ENCODE peak calls at places on chromosomes 1 and 21, in ten cellular contexts. O, I, W, Y, C, P, B, U, G and K are unnamed samples.

GRCh38 chr1:2921970-2922686 is 99.1 kb upstream of the ACTRT2 start:
- DNase-seq in C (no peak), U (peak; percentile 4), W (peak; percentile 76), P (no peak), I (no peak), G (peak; percentile 38), O (no peak), B (no peak), Y (no peak), K (no peak)

GRCh38 chr1:42385283-42385682 is 4.7 kb downstream of the RIMKLA start:
- DNase-seq in G (no peak), O (peak; percentile 2), Y (no peak), W (no peak), B (no peak), C (no peak), U (no peak), P (no peak), I (peak; percentile 70), K (no peak)

GRCh38 chr1:10910490-10911273 is 101.8 kb upstream of the TARDBP start:
- DNase-seq in U (no peak), P (no peak), W (no peak), I (peak; percentile 54), Y (no peak), O (no peak), C (no peak), G (no peak), B (no peak), K (no peak)

GRCh38 chr1:180945551-180945950 is 32.9 kb downstream of the KIAA1614 start:
- DNase-seq in I (peak; percentile 81), U (no peak), B (no peak), W (no peak), G (no peak), O (no peak), C (no peak), P (no peak), Y (no peak), K (no peak)

GRCh38 chr1:97392701-97393100 is 528.1 kb downstream of the DPYD start:
- DNase-seq in Y (no peak), G (no peak), W (no peak), C (no peak), O (no peak), I (no peak), B (no peak), U (no peak), P (no peak), K (no peak)

GRCh38 chr1:38852780-38853179 is 6.8 kb downstream of the RRAGC start:
- DNase-seq in C (no peak), O (no peak), P (no peak), B (no peak), W (no peak), Y (no peak), I (no peak), U (no peak), G (no peak), K (no peak)

GRCh38 chr1:23624440-23624839 is 65.1 kb upstream of the ID3 start:
- DNase-seq in U (no peak), G (no peak), I (no peak), C (no peak), P (no peak), O (no peak), W (no peak), Y (no peak), B (no peak), K (no peak)

GRCh38 chr21:43361127-43361492 is 65.8 kb downstream of the SIK1 start:
- DNase-seq in W (no peak), O (peak; percentile 44), B (no peak), C (no peak), Y (peak; percentile 74), P (no peak), U (no peak), G (no peak), I (no peak), K (peak; percentile 67)

GRCh38 chr1:4803335-4803734 is 148.9 kb downstream of the AJAP1 start:
- DNase-seq in P (no peak), B (no peak), W (no peak), Y (no peak), I (no peak), O (no peak), C (no peak), G (no peak), U (no peak), K (no peak)

GRCh38 chr1:107491582-107491981 is 350.7 kb downstream of the NTNG1 start:
- DNase-seq in Y (no peak), O (no peak), G (no peak), P (no peak), I (no peak), W (no peak), B (no peak), U (no peak), C (no peak), K (no peak)

DNA sequence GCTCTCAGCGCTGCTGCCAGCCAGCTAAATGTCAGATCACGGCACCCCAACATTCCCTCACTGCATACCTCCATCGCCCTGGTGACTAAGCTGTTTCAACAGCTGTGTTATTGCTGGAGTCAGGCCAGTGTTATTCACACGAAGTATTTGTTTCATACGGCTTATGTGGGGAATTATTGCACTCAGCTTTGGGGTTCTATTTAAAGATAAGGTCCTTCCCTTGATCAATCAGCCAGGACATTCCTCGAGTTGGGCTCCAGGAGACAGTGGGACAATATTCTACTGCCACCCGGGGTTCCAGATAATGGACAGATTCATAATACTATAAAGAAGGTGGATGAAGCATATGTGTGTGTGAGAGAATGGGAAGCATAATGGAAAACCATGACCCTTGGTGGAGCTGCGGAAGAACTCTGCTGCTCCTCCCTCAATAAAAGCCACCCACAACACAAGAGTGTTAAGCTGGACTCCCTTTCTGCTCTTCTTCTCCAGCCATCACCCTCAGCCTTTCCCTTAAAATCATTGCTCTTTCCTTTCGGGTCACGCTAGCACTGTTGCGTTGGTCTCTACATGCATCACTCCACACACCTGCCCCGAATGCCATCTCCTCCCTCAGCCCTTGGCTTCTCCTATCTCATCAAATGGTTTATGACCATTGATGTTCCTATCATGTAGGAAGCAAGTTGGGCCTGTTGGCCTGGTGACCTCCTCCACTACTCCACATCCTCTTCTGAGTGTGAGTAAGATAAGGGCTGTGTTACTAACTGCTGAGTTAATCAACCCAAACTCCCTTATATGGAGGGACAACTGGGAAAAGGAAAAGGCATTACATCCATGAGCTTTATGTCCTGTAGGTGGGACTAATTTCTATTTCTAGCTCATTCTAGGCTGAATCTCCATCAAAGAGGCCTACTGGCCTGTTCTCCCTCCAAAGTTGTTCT is 57.9 kb downstream of the WLS start:
- DNase-seq in I (peak; percentile 87), G (peak; percentile 17), B (peak; percentile 55), C (peak; percentile 36), U (peak; percentile 22), P (no peak), O (peak; percentile 97), Y (peak; percentile 67), W (peak; percentile 75), K (peak; percentile 23)
- H3K27ac ChIP-seq in I (peak overlapping the region; percentile 84), G (no peak overlapping the region), B (peak overlapping the region; percentile 60), C (no peak overlapping the region), U (no peak overlapping the region), P (peak overlapping the region; percentile 15), O (peak overlapping the region; percentile 93), Y (peak overlapping the region; percentile 43), W (peak overlapping the region; percentile 65), K (peak overlapping the region; percentile 25)

DNA sequence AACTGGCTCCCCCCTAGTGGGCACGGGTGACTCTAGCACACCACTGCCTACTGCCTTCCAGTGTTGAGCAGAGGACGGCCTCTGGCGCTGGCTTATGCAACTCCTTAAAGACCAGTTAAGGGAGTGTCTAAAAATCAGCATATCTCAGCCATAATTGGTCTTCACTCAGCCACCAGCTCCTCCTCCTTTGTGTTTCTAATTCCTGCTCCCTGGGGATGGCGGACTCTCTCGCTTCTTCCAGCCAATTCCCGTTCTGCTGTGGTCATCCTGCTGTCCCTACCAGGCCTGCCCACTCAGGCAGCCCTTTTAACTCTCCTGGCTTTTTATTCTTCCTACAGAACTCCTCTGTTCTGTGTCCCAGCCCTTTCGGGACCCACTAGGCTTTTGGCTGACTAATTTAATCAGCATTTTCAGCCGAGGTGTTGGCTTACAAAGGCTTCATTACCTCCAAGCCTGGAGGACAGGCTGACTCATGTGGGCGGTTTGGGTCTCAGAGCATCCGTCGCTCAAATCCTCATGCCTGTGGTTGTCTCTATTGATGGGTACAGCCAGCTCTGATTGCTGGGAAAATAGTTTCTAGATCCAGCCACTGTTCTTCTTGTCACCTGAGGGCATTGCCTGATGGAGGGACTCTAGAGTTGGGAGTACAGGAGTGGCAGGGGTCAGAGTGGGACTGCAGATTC is 332.5 kb downstream of the CAMTA1 start:
- DNase-seq in C (peak; percentile 17), P (peak; percentile 50), B (no peak), Y (peak; percentile 42), O (peak; percentile 87), U (peak; percentile 85), G (peak; percentile 87), W (peak; percentile 69), I (peak; percentile 96), K (no peak)
- TF ChIP-seq CTCF in C (no peak), P (peak; percentile 56), B (no peak), Y (no peak), O (peak; percentile 61), U (no peak), G (peak; percentile 33), W (peak; percentile 14), I (no peak), K (peak; percentile 21)

DNA sequence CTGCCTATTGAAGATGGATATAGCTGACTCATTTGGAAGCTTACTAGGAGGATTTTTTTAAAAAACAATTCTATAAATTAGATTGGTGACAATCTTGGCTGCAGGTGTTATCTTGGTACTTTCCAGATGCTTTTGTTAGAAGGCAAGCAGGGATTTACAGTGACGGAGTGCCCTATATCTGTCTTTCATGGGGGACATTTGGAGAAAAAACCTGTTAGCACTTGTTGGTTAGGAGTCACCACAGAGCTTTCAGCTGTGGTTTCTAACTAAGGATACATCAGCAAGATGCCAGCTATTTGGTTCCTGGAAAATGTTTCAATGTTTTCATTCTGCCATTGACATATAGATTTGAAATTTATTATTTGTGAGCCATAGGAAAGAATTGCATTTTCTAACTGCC is 761.1 kb upstream of the CXADR start:
- DNase-seq in B (no peak), O (no peak), U (no peak), Y (no peak), W (no peak), C (no peak), I (no peak), G (no peak), P (no peak), K (no peak)
- H3K27ac ChIP-seq in B (no peak overlapping the region), O (no peak overlapping the region), U (no peak overlapping the region), Y (no peak overlapping the region), W (no peak overlapping the region), C (no peak overlapping the region), I (no peak overlapping the region), G (no peak overlapping the region), P (no peak overlapping the region), K (no peak overlapping the region)

DNA sequence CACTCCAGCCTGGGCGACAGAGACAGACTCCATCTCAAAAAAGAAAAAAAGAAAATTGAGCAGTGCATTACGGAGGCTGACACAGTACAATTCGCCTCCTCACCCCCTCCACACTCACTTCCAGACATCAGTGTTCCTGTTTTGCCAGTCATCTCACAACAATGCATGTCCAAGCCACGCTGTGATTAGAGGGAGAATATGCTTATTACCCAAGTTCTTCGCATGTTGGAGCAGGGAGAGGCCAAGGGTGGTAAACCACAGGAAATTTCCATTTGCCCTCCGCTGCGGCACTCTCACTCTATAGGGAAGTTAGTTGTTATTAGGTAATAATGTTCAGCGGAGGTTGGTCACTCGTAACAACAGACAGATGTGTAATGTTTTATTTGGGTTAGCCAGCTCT is 32.9 kb downstream of the KCNJ15 start:
- DNase-seq in U (no peak), W (no peak), O (peak; percentile 99), I (peak; percentile 90), P (peak; percentile 85), Y (peak; percentile 37), B (no peak), C (no peak), G (no peak), K (no peak)
- TF ChIP-seq CTCF in U (no peak), W (no peak), O (no peak), I (no peak), P (no peak), Y (no peak), B (no peak), C (no peak), G (no peak), K (no peak)

GRCh38 chr21:45129231-45129923 is 55.0 kb downstream of the ADARB1 start:
- DNase-seq in U (no peak), P (peak; percentile 38), C (no peak), B (no peak), O (no peak), G (no peak), Y (peak; percentile 58), W (peak; percentile 78), I (peak; percentile 79), K (peak; percentile 55)
- H3K27ac ChIP-seq in U (no peak overlapping the region), P (peak overlapping the region; percentile 69), C (peak overlapping the region; percentile 72), B (peak overlapping the region; percentile 35), O (peak overlapping the region; percentile 72), G (no peak overlapping the region), Y (peak overlapping the region; percentile 30), W (peak overlapping the region; percentile 77), I (peak overlapping the region; percentile 83), K (peak overlapping the region; percentile 57)